ENCODE peak calls at places on chromosomes 4 and X, in nine cellular contexts. S is GM06990, B is RWPE2, V is GM12865, H is lower lobe of right lung, I is transverse colon, Z is glutamatergic neuron, T is GM20000, A is IMR-90. K is an unnamed sample.

GRCh38 chrX:72045552-72046277 is 86.0 kb downstream of the RTL5 start:
- DNase-seq in A (no peak), T (no peak), S (no peak), I (no peak), Z (no peak), V (no peak), B (no peak), H (no peak), K (no peak)

GRCh38 chr4:145012841-145013240 is 85.2 kb downstream of the ANAPC10 start:
- DNase-seq in Z (no peak), B (no peak), S (no peak), T (no peak), I (no peak), H (no peak), A (peak), V (peak), K (no peak)

GRCh38 chrX:97616883-97617510 is 733.3 kb downstream of the RPA4 start:
- DNase-seq in H (no peak), S (no peak), V (peak), A (peak), I (no peak), Z (no peak), B (peak), T (peak), K (peak)

GRCh38 chrX:15497865-15498264 is 2.7 kb upstream of the BMX start:
- DNase-seq in V (peak), H (no peak), Z (peak), I (peak), S (no peak), A (peak), B (no peak), T (peak), K (peak)

GRCh38 chr4:82652062-82652461 is 90.3 kb upstream of the TMEM150C start:
- DNase-seq in I (no peak), B (no peak), V (no peak), Z (no peak), H (no peak), S (no peak), T (no peak), A (peak), K (no peak)

GRCh38 chrX:51608071-51608470 is 10.6 kb downstream of the CENPVL3 start:
- DNase-seq in T (no peak), Z (no peak), H (no peak), B (no peak), I (no peak), V (no peak), S (no peak), A (peak), K (peak)

GRCh38 chr4:86831262-86832090 is 17.7 kb downstream of the SLC10A6 start:
- DNase-seq in Z (no peak), B (peak), V (no peak), H (peak), T (no peak), I (peak), A (peak), S (no peak), K (no peak)

GRCh38 chr4:151935411-151935810 is 174.6 kb upstream of the GATB start:
- DNase-seq in S (no peak), Z (no peak), I (no peak), A (no peak), H (no peak), V (no peak), B (no peak), T (no peak), K (no peak)

GRCh38 chr4:81120055-81120454 is 89.5 kb downstream of the BMP3 start:
- DNase-seq in T (no peak), Z (no peak), V (no peak), S (no peak), H (no peak), A (no peak), I (no peak), B (no peak), K (no peak)

GRCh38 chr4:128349921-128350320 is 62.3 kb upstream of the PGRMC2 start:
- DNase-seq in I (no peak), S (no peak), T (no peak), B (no peak), H (no peak), A (peak), Z (no peak), V (no peak), K (no peak)

GRCh38 chrX:97524997-97525396 is 641.3 kb downstream of the RPA4 start:
- DNase-seq in I (no peak), H (no peak), Z (no peak), S (no peak), V (no peak), T (no peak), B (no peak), A (no peak), K (no peak)

GRCh38 chrX:134821370-134821769 is 163.1 kb upstream of the PLAC1 start:
- DNase-seq in S (no peak), I (no peak), A (peak), T (no peak), Z (no peak), V (no peak), B (no peak), H (no peak), K (no peak)

GRCh38 chr4:1156069-1156468 is 16.3 kb downstream of the SPON2 start:
- DNase-seq in B (no peak), H (no peak), Z (no peak), A (no peak), S (no peak), T (no peak), V (no peak), I (no peak), K (no peak)

GRCh38 chr4:117156806-117157205 is 71.4 kb upstream of the TRAM1L1 start:
- DNase-seq in A (no peak), S (no peak), T (no peak), V (no peak), I (no peak), B (no peak), H (no peak), Z (no peak), K (no peak)

GRCh38 chr4:132592340-132592739 is 556.8 kb upstream of the PCDH10 start:
- DNase-seq in V (no peak), H (no peak), T (no peak), A (no peak), S (no peak), I (no peak), B (no peak), Z (no peak), K (no peak)
- TF ChIP-seq CTCF in V (no peak), H (no peak), T (no peak), A (no peak), S (no peak), I (no peak), B (no peak), Z (no peak), K (no peak)

DNA sequence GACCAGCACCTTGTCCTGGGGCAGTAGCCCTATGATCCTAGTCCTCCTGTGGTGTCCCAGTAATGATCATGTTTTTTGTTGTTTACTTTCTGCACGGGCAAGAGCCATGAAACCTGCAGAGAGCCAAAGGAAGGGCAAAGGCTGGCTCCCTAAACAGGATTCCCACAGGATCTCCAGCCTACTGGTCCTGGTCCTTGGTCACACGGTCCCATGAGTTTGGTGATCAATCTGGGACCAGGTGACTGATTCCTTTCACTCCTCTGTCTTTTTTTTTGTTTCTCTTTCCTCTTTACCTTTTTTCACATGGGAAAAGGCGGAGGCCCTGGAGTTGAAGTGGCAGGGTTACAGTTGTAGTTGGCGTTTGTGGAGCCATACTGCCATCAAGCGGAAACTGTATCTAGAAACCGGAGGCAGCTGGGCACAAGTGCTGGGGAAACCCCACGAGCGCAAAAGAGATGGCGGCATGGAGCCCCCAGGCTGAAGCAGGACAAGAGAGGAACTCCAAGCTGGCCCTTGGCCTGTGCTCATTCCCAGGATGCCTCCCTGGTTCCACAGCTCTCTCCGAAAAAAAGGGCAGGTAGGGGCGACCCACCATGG is 34.6 kb downstream of the NBDY start:
- DNase-seq in I (peak), S (peak), V (peak), B (no peak), Z (no peak), A (peak), T (no peak), H (no peak), K (no peak)
- TF ChIP-seq CTCF in I (peak), S (peak), V (peak), B (no peak), Z (no peak), A (peak), T (no peak), H (peak), K (no peak)

DNA sequence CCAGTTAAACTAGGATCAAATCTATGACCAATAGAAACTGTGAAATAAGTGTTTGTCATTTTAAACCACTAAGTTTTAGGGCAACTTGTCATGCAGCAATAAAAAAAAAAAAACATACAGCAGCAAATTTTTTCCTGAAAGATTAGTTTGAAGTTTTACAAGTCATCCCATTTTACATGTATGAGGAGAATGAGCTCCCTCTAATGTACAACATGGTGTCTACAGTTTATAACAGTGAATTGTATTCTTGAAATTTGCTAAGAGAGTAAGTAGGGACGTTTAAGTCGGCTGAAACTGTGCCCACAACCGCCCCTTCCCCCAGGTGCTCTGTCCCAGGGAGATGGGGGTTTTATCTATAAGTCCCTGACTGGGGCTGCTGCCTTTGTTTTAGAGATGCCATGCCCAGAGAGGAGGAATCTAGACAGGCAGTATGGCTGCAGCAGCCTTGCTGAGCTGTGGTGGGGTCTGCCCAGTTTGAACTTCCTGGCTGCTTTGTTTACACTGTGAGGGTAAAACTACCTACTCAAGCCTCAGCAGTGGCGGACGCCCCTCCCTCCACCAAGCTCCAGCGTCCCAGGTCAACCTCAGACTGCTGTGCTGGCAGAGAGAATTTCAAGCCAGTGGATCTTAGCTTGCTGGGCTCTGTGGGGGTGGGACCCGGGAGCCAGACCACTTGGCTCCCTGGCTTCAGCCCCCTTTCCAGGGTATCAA is 499.3 kb upstream of the CT83 start:
- DNase-seq in V (no peak), S (no peak), B (no peak), H (no peak), T (no peak), A (no peak), Z (no peak), I (no peak), K (no peak)
- TF ChIP-seq CTCF in V (no peak), S (peak), B (peak), H (no peak), T (no peak), A (no peak), Z (no peak), I (no peak), K (no peak)

DNA sequence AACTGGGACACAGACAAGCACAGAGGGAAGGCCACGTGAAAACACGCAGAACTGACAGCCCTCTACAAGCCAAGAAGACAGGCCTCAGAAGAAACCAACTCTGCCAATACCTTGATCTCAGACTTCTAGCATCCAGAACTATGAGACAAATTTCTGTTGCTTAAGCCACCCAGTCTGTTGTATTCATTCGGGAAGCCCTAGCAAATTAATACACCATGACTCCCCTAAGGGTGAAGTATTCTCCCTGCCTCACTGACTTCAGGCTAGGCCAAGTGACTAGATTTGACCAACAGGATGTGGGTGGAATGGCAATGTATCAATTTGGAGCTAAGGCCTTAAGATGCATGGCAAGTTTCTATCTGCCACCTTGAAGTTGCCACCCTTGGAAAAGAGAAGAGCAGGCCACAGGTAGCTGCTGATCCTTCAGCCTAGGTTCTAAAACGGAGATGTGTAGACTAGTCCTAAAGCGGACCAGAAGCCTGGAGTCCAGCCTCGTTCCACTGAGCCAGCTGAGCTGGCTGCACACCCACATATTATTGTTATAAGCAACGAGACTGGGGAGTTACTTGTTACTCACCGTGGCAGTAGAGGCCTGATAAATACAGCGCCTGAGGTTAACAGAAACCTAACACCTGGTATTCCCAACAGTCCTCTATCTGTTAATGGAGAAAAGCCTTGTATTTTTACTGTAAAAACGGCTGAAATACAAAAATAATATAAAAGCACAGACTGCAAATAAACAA is 16.5 kb downstream of the SCARB2 start:
- DNase-seq in S (no peak), B (no peak), I (no peak), V (peak), H (no peak), A (peak), Z (no peak), T (no peak), K (no peak)
- TF ChIP-seq CTCF in S (no peak), B (no peak), I (no peak), V (no peak), H (no peak), A (no peak), Z (no peak), T (no peak), K (no peak)

GRCh38 chr4:102579794-102580462 is 78.8 kb downstream of the NFKB1 start:
- DNase-seq in B (no peak), A (no peak), H (no peak), S (no peak), T (no peak), Z (no peak), I (no peak), V (no peak), K (no peak)

GRCh38 chr4:102575369-102576129 is 74.4 kb downstream of the NFKB1 start:
- DNase-seq in V (no peak), Z (no peak), S (no peak), T (no peak), H (no peak), B (no peak), A (no peak), I (no peak), K (no peak)

GRCh38 chr4:102580463-102580842 is 79.3 kb downstream of the NFKB1 start:
- DNase-seq in S (no peak), A (no peak), B (no peak), H (no peak), T (no peak), I (no peak), V (peak), Z (no peak), K (peak)

GRCh38 chr4:102578270-102578669 is 77.1 kb downstream of the NFKB1 start:
- DNase-seq in Z (no peak), B (no peak), T (no peak), A (no peak), H (no peak), I (no peak), V (no peak), S (no peak), K (no peak)

DNA sequence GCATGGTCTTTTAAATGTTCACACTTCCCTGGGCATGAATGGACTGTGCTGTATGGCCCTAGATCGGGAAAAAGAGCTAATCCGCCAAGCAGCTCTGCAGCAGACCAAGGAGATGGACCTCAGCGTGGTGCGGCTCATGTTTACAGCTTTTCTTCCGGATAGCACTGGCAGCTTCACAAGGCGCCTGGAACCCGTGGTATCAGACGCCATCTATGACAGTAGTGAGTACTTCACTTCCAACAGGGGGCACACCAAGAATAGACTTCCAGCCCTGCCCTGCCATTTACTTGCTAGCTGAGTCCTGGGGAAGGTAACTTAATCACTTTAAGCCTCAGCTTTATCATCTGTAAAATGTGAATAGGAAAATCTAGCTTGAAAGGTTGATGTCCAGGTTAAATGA is 77.7 kb downstream of the NFKB1 start:
- DNase-seq in I (no peak), S (no peak), B (no peak), H (no peak), V (no peak), Z (peak), A (no peak), T (no peak), K (no peak)
- TF ChIP-seq CTCF in I (no peak), S (no peak), B (no peak), H (no peak), V (no peak), Z (peak), A (no peak), T (no peak), K (no peak)

GRCh38 chrX:76407795-76408194 is 19.7 kb upstream of the MAGEE1 start:
- DNase-seq in A (no peak), Z (no peak), H (no peak), B (no peak), S (no peak), V (no peak), T (no peak), I (no peak), K (no peak)
- TF ChIP-seq CTCF in A (no peak), Z (no peak), H (no peak), B (no peak), S (no peak), V (no peak), T (no peak), I (no peak), K (no peak)

DNA sequence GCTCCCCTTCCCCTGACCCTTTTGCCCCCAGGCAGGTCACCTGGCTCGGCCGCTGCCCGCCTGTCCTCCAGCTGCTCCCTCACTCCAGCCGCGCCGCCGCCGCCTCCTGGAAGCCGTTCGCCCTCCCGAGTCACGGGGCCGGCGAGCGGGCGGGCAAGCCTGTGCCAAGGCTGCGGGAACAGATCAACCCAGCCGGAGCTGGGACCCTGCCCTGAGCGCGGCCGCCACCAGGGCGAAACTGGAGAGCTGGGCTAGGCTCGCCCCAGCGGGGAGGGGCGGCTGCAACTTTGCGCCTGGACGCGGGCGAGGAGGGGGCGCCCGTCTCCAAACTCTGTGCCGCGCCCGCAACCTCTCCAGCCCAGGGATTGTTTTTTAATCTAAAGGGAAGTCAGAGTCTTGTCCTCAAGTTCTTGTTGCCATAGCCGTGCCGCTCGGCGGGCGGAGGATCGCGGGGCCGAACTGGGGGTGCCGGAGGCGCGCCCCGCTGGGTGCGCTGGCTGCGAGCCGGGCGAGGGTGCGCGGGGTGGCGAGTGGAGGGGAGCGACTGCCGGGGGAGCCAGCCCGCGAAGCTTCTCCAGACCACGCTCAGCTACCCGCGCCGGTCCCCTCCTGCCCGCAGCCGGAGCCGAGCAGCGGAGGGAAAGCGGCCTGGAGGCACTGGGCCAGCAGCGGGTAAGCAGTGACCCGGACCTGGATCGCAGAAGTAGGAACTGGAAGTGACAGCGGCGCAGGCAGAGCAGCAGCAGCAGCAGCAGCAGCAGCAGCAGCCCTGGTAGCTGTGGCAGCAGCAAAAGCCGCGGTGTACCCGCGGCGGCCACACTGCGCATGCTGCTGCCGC is 13.4 kb downstream of the ARHGEF6 start:
- DNase-seq in V (peak), I (peak), H (peak), Z (peak), S (peak), A (peak), T (peak), B (no peak), K (peak)
- TF ChIP-seq CTCF in V (no peak), I (peak), H (peak), Z (peak), S (peak), A (no peak), T (no peak), B (no peak), K (no peak)

DNA sequence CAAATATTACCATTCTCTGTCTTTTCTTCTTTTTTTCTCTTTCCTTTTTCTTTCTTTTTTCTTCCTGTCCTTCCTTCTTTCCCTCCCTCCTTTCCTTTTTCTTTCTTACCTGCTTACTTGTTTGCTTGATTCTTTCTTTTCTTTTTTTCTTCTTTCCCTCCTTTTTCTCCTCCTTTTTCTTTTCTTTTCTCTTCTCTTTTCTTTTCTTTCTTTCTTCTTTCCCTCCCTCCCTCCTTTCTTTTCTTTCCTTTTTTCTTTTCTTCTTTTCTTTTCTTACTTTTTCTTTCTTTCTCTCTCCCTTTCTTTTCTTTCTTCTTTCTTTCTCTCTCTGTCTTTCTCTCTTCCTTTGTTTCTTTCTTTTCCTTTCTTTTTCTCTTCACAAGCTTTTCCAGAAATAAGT is 697.4 kb upstream of the ADGRL3 start:
- DNase-seq in I (no peak), H (no peak), A (no peak), Z (no peak), B (no peak), V (no peak), T (no peak), S (no peak), K (no peak)
- TF ChIP-seq CTCF in I (no peak), H (no peak), A (no peak), Z (no peak), B (no peak), V (no peak), T (no peak), S (no peak), K (peak)